ENCODE peak calls at places on chromosome 13, in four cellular contexts. V is right lobe of liver, Q is fibroblast of lung, G is foreskin fibroblast. X is an unnamed sample.

GRCh38 chr13:85616275-85616674 is 182.9 kb downstream of the SLITRK6 start:
- DNase-seq in V (no peak), Q (peak; percentile 4), G (no peak), X (no peak)

GRCh38 chr13:65378943-65379519 is 1851.1 kb downstream of the PCDH9 start:
- DNase-seq in V (no peak), Q (peak; percentile 32), G (peak; percentile 1), X (no peak)

GRCh38 chr13:22800726-22801401 is 379.9 kb upstream of the SGCG start:
- DNase-seq in V (no peak), Q (no peak), G (peak; percentile 8), X (no peak)

GRCh38 chr13:76884167-76884566 is 2.0 kb downstream of the KCTD12 start:
- DNase-seq in V (no peak), Q (peak; percentile 5), G (peak; percentile 78), X (no peak)

GRCh38 chr13:33452873-33453558 is 167.5 kb upstream of the STARD13 start:
- DNase-seq in V (no peak), Q (no peak), G (no peak), X (no peak)

GRCh38 chr13:61084983-61085382 is 330.7 kb downstream of the PCDH20 start:
- DNase-seq in V (no peak), Q (peak; percentile 69), G (no peak), X (no peak)

GRCh38 chr13:94251801-94252200 is 227.7 kb downstream of the DCT start:
- DNase-seq in V (no peak), Q (peak; percentile 77), G (peak; percentile 73), X (no peak)

GRCh38 chr13:26628706-26629105 is 71.2 kb downstream of the WASF3 start:
- DNase-seq in V (no peak), Q (peak; percentile 34), G (peak; percentile 41), X (no peak)

GRCh38 chr13:96824110-96824509 is 170.2 kb downstream of the OXGR1 start:
- DNase-seq in V (no peak), Q (peak; percentile 1), G (no peak), X (no peak)

GRCh38 chr13:76677047-76677446 is 209.2 kb downstream of the KCTD12 start:
- DNase-seq in V (no peak), Q (peak; percentile 64), G (peak; percentile 72), X (no peak)

GRCh38 chr13:34672631-34673030 is 269.4 kb upstream of the NBEA start:
- DNase-seq in V (no peak), Q (peak; percentile 46), G (peak; percentile 29), X (no peak)
- H3K4me3 ChIP-seq in V (no peak overlapping the region), Q (no peak overlapping the region), G (no peak overlapping the region), X (no peak overlapping the region)

GRCh38 chr13:21504379-21504778 is 45.3 kb upstream of the ZDHHC20 start:
- DNase-seq in V (no peak), Q (no peak), G (no peak), X (no peak)

GRCh38 chr13:21501709-21502108 is 42.6 kb upstream of the ZDHHC20 start:
- DNase-seq in V (no peak), Q (no peak), G (no peak), X (no peak)
- TF ChIP-seq CTCF in V (no peak), Q (no peak), G (no peak), X (no peak)

DNA sequence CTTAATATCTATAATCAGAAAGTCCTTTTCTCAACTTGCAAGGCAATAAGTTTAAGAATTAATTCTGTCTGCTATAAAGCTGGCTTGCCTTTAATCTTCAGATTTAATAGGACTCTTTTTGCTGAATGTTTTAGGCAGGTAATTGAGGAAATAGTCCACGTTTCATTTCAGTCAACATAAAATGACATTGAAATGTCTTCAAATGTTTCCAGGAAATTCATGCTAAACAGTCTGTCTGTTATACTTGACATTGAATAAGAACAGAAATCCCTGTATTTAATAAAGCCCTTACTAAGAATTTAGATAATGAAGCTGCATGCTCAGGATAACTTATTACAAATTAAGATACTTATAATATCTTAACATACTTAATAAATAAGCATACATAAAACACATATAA is 84.2 kb downstream of the PCDH9 start:
- DNase-seq in V (no peak), Q (no peak), G (no peak), X (no peak)
- H3K4me3 ChIP-seq in V (no peak overlapping the region), Q (no peak overlapping the region), G (no peak overlapping the region), X (no peak overlapping the region)

GRCh38 chr13:113122571-113123225 is at the start of gene F10:
- DNase-seq in V (peak; percentile 96), Q (peak; percentile 21), G (peak; percentile 95), X (no peak)

GRCh38 chr13:113124211-113125025 is 1.8 kb downstream of the F10 start:
- DNase-seq in V (peak; percentile 44), Q (no peak), G (no peak), X (no peak)

GRCh38 chr13:113121928-113122420 is 625 bp upstream of the F10 start:
- DNase-seq in V (peak; percentile 53), Q (no peak), G (no peak), X (no peak)

GRCh38 chr13:113121183-113121927 is 1.2 kb upstream of the F10 start:
- DNase-seq in V (peak; percentile 49), Q (no peak), G (no peak), X (no peak)

DNA sequence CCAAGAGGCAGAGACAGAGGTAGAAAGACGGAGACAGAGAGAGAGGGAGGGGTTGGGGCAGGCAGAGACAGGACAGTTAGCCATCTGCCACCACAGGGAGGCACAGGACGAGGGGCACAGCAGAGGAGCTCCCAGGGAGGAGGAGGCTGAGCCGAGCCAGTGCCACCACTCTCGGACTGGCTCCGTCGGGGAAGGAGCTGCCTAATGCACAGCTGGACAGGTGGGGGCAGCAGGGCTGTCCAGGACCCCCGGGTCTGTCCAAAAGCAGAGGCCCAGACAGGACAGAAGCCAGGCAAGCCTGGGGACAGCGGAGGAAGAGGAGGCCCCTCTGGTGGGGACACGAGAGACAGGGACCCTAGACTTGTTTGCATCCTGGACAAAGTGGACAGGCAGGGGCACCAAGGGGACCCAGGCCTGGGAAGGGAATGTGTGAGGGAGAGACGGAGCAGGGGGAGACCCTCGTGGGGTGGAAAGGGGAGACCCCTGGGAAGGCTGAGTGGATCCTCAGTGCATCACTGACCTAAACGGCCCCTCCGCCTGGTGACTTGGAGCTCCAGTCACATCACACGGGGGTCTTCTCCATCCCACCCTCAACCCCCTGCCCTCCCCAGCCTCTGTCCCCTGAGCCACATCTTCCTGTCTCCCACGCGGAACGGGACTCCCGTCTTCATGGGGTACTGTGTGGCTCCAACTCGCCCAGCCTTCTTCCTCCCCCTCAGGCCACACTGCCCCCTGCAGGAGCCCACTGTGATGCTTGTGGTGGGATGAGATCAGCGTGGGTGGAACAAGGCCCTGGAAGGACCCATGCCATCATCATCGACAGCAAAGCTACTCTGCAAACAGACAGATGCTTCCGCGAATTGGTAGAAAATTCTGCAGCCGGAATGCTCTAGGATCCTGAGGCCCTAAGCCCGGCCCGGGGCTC is 889 bp downstream of the F10 start:
- DNase-seq in V (peak; percentile 52), Q (no peak), G (peak; percentile 38), X (no peak)
- TF ChIP-seq CTCF in V (peak; percentile 35), Q (no peak), G (peak; percentile 18), X (peak; percentile 22)

DNA sequence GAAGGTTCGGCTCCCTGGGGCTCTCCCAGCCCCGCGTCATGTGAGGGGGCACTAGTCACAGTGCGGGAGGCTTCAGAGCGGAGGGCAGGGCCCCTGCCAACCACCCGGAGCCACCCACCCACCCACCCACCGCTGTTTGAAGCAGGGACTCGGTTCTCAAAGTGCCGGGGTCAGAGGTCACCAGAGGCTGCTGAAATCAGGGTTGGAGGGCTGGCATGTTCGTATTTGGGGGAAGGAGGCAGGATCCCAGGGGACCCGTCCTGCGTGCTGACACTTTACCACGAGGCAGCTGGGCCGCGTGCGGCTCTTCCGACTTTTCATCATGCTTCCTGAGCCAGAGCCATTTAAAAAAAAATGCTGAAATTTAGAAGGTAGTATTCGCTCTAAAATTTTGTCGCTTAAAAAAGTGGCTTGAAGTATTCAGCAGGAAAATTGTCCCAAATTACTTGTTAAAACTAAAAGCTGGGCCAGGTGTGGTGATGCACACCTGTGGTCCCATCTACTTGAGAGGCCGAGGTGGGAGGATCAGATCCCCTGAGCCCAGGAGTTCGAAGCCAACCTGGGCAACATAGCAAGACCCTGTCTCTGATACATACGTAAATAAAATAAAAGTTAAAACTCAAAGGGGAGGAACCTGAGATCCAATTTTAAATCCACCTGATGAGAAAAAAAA is 21.2 kb downstream of the ATP11A start:
- DNase-seq in V (peak; percentile 44), Q (no peak), G (no peak), X (no peak)
- H3K4me3 ChIP-seq in V (no peak overlapping the region), Q (peak overlapping the region; percentile 27), G (peak overlapping the region; percentile 41), X (peak overlapping the region; percentile 39)

GRCh38 chr13:109764045-109764444 is 22.3 kb downstream of the IRS2 start:
- DNase-seq in V (no peak), Q (no peak), G (no peak), X (no peak)

GRCh38 chr13:109762791-109763190 is 23.6 kb downstream of the IRS2 start:
- DNase-seq in V (peak; percentile 9), Q (no peak), G (no peak), X (no peak)

GRCh38 chr13:109767023-109767422 is 19.4 kb downstream of the IRS2 start:
- DNase-seq in V (peak; percentile 69), Q (no peak), G (no peak), X (no peak)

GRCh38 chr13:109761695-109762094 is 24.7 kb downstream of the IRS2 start:
- DNase-seq in V (no peak), Q (no peak), G (peak; percentile 25), X (no peak)

GRCh38 chr13:109764474-109765292 is 21.7 kb downstream of the IRS2 start:
- DNase-seq in V (no peak), Q (peak; percentile 47), G (peak; percentile 87), X (no peak)
- TF ChIP-seq CTCF in V (no peak), Q (no peak), G (peak; percentile 5), X (peak; percentile 19)

DNA sequence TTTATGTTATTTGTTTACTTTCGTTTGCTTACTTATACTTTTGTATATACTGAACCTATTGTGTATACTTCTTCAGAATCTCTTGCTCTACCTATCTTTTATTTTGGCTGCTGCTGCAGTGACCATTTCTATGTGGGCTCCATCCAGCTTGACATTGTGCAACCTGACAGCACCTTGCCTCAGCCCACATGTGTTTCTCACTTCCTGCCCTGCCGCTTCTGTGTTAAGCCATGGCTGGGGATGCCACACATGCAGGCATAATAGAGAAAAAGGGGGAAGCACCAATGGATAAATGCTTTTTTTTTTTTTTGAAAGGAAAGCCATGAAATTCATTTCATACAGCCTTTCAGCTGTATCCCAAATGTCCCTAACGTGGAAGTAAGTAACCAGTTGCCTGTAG is 147.6 kb downstream of the RBM26 start:
- DNase-seq in V (no peak), Q (no peak), G (no peak), X (no peak)
- H3K4me3 ChIP-seq in V (no peak overlapping the region), Q (no peak overlapping the region), G (no peak overlapping the region), X (no peak overlapping the region)

GRCh38 chr13:110273254-110273653 is 33.7 kb downstream of the COL4A1 start:
- DNase-seq in V (no peak), Q (no peak), G (no peak), X (no peak)

GRCh38 chr13:110275931-110276552 is 30.9 kb downstream of the COL4A1 start:
- DNase-seq in V (no peak), Q (no peak), G (peak; percentile 52), X (no peak)

GRCh38 chr13:110276553-110276950 is 30.4 kb downstream of the COL4A1 start:
- DNase-seq in V (no peak), Q (no peak), G (no peak), X (no peak)

GRCh38 chr13:110272651-110273050 is 34.3 kb downstream of the COL4A1 start:
- DNase-seq in V (no peak), Q (no peak), G (no peak), X (no peak)

DNA sequence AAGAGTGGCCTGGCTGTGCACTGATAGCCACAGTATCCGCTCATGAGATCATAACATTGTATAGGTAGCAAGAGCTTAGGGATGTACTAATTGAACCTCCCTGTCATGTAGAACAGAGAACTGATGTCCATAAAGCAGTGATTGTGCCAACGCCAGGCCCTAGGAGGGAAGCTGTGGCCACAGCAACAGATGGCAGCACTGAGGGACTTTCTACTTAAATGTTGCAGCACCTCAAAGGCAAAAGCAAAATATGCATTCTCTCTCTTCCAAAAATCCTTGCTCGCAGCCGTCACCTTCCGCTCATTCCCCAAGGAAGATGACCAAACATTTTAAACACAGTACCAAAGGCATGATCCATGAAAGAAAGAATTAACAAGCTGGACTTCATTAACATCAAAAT is 32.3 kb downstream of the COL4A1 start:
- DNase-seq in V (no peak), Q (no peak), G (peak; percentile 26), X (no peak)
- TF ChIP-seq CTCF in V (no peak), Q (peak; percentile 23), G (peak; percentile 7), X (peak; percentile 42)

X was measured in AG04449.